ENCODE peak calls at places on chromosomes 11 and 22, in seven cellular contexts. J is MM.1S, M is sigmoid colon, A is H9, K is fibroblast of mammary gland, B is A549, P is Panc1. X is an unnamed sample.

GRCh38 chr22:36368359-36368983 is 19.3 kb downstream of the MYH9 start:
- DNase-seq in A (peak), M (no peak), K (peak), J (no peak), B (no peak), P (no peak), X (no peak)

GRCh38 chr11:86916330-86916729 is 38.9 kb downstream of the FZD4 start:
- DNase-seq in J (no peak), B (peak), K (peak), P (no peak), M (no peak), A (no peak), X (no peak)

GRCh38 chr11:47607380-47607779 is 13.2 kb upstream of the C1QTNF4 start:
- DNase-seq in K (peak), M (no peak), A (no peak), P (no peak), B (no peak), J (no peak), X (no peak)

GRCh38 chr11:47469411-47470179 is 20.7 kb upstream of the RAPSN start:
- DNase-seq in A (no peak), B (no peak), M (no peak), J (no peak), K (peak), P (no peak), X (no peak)

GRCh38 chr11:31808268-31808667 is 2.9 kb downstream of the PAX6 start:
- DNase-seq in J (no peak), B (no peak), P (no peak), M (no peak), A (no peak), K (no peak), X (no peak)

GRCh38 chr11:105282658-105283057 is 143.1 kb upstream of the CARD18 start:
- DNase-seq in M (no peak), A (no peak), K (peak), J (no peak), B (no peak), P (no peak), X (no peak)

GRCh38 chr22:37807410-37808293 is at the start of gene GCAT:
- DNase-seq in K (peak), J (peak), A (peak), M (peak), B (peak), P (peak), X (peak)

GRCh38 chr11:23973244-23973643 is 523.6 kb upstream of the LUZP2 start:
- DNase-seq in J (no peak), A (no peak), P (no peak), K (no peak), B (no peak), M (no peak), X (no peak)

GRCh38 chr11:43574949-43575915 is 105.3 kb upstream of the HSD17B12 start:
- DNase-seq in K (peak), M (peak), J (no peak), P (no peak), A (no peak), B (no peak), X (peak)

GRCh38 chr11:123654566-123655081 is at the start of gene SCN3B:
- DNase-seq in J (peak), K (peak), P (peak), M (peak), A (peak), B (peak), X (peak)

GRCh38 chr11:74397531-74398243 is 546 bp downstream of the PGM2L1 start:
- DNase-seq in K (no peak), M (no peak), J (peak), A (peak), B (peak), P (no peak), X (peak)

GRCh38 chr11:73322111-73322985 is 14.3 kb downstream of the ARHGEF17 start:
- DNase-seq in P (no peak), K (peak), A (no peak), M (peak), J (no peak), B (no peak), X (no peak)

GRCh38 chr11:127017482-127017881 is 16.9 kb upstream of the KIRREL3 start:
- DNase-seq in A (peak), M (no peak), P (no peak), J (no peak), K (peak), B (peak), X (no peak)

GRCh38 chr11:71459767-71460320 is 6.8 kb downstream of the NADSYN1 start:
- DNase-seq in P (no peak), J (no peak), A (no peak), K (no peak), B (no peak), M (no peak), X (no peak)

GRCh38 chr22:30602049-30602448 is 4.9 kb upstream of the TCN2 start:
- DNase-seq in J (peak), A (peak), M (no peak), P (no peak), K (peak), B (no peak), X (no peak)

GRCh38 chr11:22407899-22408298 is 69.7 kb downstream of the SLC17A6 start:
- DNase-seq in K (no peak), P (no peak), J (no peak), A (no peak), M (no peak), B (no peak), X (no peak)

GRCh38 chr11:123454796-123455195 is 24.7 kb downstream of the GRAMD1B start:
- DNase-seq in B (no peak), M (no peak), K (no peak), P (no peak), J (no peak), A (no peak), X (no peak)

GRCh38 chr11:117528061-117528780 is 200.6 kb downstream of the CEP164 start:
- DNase-seq in P (no peak), K (no peak), M (no peak), A (no peak), J (peak), B (no peak), X (no peak)

GRCh38 chr11:4606231-4607015 is 1.6 kb downstream of the TRIM68 start:
- DNase-seq in J (no peak), K (peak), B (no peak), A (no peak), M (no peak), P (no peak), X (no peak)

GRCh38 chr22:49152146-49152929 is 675.3 kb downstream of the BRD1 start:
- DNase-seq in A (peak), K (no peak), P (no peak), B (no peak), M (no peak), J (no peak), X (no peak)

GRCh38 chr11:57134284-57134683 is 47.5 kb upstream of the LRRC55 start:
- DNase-seq in J (no peak), B (no peak), P (no peak), A (no peak), K (no peak), M (no peak), X (no peak)

GRCh38 chr11:57126766-57127400 is 54.9 kb upstream of the LRRC55 start:
- DNase-seq in J (no peak), K (no peak), A (no peak), B (no peak), M (no peak), P (no peak), X (no peak)

GRCh38 chr11:57133616-57134015 is 48.1 kb upstream of the LRRC55 start:
- DNase-seq in K (no peak), B (no peak), J (no peak), M (no peak), P (no peak), A (no peak), X (no peak)

GRCh38 chr11:57135020-57135751 is 46.6 kb upstream of the LRRC55 start:
- DNase-seq in A (no peak), K (no peak), B (no peak), J (no peak), P (no peak), M (no peak), X (no peak)

GRCh38 chr11:57131080-57131790 is 50.5 kb upstream of the LRRC55 start:
- DNase-seq in A (peak), B (no peak), M (no peak), P (no peak), K (peak), J (no peak), X (no peak)
- TF ChIP-seq CTCF in A (peak), B (peak), M (peak), P (peak), K (peak), J (peak), X (peak)

GRCh38 chr11:7688238-7688826 is 15.0 kb upstream of the CYB5R2 start:
- DNase-seq in M (no peak), K (peak), B (peak), A (no peak), P (no peak), J (peak), X (peak)

GRCh38 chr11:7691759-7692334 is 14.4 kb downstream of the OVCH2 start:
- DNase-seq in M (no peak), P (no peak), K (no peak), A (no peak), J (no peak), B (no peak), X (no peak)

GRCh38 chr11:7687386-7687785 is 14.1 kb upstream of the CYB5R2 start:
- DNase-seq in P (no peak), J (no peak), B (no peak), A (no peak), M (no peak), K (no peak), X (no peak)

GRCh38 chr11:7689239-7689638 is 15.9 kb upstream of the CYB5R2 start:
- DNase-seq in P (no peak), K (no peak), J (no peak), B (no peak), M (no peak), A (no peak), X (no peak)

DNA sequence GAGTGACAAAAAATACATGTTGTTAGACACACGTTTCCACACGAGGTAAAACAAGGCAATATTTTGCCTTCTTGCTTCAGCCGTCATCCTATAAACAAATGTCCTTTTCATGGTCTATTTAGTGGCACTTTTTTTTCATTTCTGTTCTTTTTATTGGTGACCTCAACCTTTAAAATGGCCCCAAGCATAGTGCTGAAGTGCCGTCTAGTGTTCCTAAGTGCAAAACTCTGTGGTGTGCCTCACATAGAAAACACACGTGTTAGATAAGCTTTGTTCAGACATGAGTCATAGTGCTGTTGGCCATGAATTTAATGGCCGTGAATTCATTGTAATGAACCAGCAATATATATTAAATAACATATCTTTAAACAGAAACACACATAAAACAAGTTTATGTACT is 15.6 kb downstream of the OVCH2 start:
- DNase-seq in J (peak), M (no peak), P (no peak), K (peak), A (no peak), B (no peak), X (no peak)
- TF ChIP-seq CTCF in J (peak), M (no peak), P (no peak), K (peak), A (peak), B (no peak), X (no peak)

DNA sequence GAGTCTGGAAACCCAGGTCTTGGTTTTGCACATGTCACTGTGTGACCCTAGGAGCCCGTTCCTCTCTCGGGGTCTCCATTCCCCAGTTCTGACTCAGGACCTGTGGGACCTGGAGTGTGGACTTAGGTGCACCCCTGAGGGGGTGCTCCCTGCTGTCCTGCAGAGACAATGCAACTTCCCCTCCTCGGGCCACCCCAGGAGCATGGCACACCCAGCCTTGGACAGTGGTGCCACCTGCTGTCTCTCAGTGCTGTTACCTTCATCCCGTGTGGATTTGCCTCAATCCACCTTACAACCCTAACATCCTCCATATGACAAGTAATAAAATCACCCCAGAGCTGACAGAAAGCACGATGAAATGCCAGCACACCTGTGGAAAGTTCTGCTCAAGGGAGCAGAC is 27.5 kb upstream of the CRYBB3 start:
- DNase-seq in B (peak), P (no peak), A (no peak), K (no peak), M (no peak), J (no peak), X (peak)
- TF ChIP-seq CTCF in B (peak), P (no peak), A (peak), K (no peak), M (peak), J (peak), X (peak)

GRCh38 chr11:35143509-35144102 is 4.6 kb downstream of the CD44 start:
- DNase-seq in B (no peak), K (no peak), P (no peak), M (no peak), J (no peak), A (no peak), X (no peak)

GRCh38 chr11:35144103-35144741 is 5.3 kb downstream of the CD44 start:
- DNase-seq in B (no peak), K (peak), J (peak), P (no peak), M (no peak), A (no peak), X (peak)

GRCh38 chr11:35141538-35141937 is 2.6 kb downstream of the CD44 start:
- DNase-seq in P (no peak), K (no peak), M (peak), J (no peak), A (no peak), B (no peak), X (no peak)

GRCh38 chr11:35141034-35141433 is 2.1 kb downstream of the CD44 start:
- DNase-seq in M (no peak), B (no peak), A (no peak), K (no peak), P (no peak), J (no peak), X (no peak)

DNA sequence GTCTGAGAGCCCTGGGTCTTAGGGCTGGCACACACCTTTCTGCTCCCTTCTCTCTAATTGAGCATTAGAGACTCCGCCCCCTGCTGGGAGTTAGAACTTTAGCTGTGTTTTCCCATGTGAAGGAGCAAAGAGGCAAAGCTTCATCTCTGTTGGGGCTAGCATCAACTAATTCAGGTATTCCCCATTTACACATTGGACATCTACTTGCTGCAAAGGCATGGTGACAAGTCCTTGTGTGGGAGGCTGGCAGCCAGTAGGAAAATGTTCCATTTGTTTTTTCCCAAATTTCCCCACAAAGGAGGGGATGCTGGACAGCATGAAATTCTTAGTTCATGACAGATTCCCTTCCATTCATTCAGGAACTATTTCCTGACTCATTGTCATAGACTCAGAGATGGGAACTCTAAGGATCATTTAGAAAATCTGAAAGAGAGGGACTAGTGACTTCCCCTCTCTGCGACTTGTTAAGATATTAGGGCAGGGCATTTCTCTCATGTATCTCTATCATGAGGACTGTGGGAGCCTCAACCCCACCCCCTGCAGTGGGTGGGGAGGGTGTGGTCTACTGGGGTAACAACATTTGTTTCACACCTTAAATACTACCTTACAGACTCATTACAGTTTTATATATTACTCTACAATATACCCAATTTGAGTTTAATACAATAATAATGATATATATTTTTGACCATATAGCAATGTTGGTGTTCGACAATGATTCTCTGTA is 3.7 kb downstream of the CD44 start:
- DNase-seq in B (no peak), M (no peak), P (no peak), K (peak), A (no peak), J (peak), X (peak)
- TF ChIP-seq CTCF in B (no peak), M (no peak), P (no peak), K (no peak), A (no peak), J (peak), X (no peak)

GRCh38 chr11:66003291-66003690 is 988 bp downstream of the BANF1 start:
- DNase-seq in A (no peak), J (no peak), B (no peak), P (no peak), K (no peak), M (no peak), X (peak)

GRCh38 chr11:66001941-66002647 is at the start of the genes BANF1 and EIF1AD:
- DNase-seq in A (peak), K (peak), J (peak), P (peak), B (peak), M (peak), X (peak)

GRCh38 chr11:66004186-66004585 is 1.9 kb downstream of the BANF1 start:
- DNase-seq in A (no peak), B (no peak), M (no peak), P (no peak), J (no peak), K (no peak), X (no peak)

GRCh38 chr11:66006134-66006890 is 4.0 kb downstream of the BANF1 start:
- DNase-seq in A (no peak), K (no peak), P (no peak), J (no peak), M (no peak), B (no peak), X (no peak)

DNA sequence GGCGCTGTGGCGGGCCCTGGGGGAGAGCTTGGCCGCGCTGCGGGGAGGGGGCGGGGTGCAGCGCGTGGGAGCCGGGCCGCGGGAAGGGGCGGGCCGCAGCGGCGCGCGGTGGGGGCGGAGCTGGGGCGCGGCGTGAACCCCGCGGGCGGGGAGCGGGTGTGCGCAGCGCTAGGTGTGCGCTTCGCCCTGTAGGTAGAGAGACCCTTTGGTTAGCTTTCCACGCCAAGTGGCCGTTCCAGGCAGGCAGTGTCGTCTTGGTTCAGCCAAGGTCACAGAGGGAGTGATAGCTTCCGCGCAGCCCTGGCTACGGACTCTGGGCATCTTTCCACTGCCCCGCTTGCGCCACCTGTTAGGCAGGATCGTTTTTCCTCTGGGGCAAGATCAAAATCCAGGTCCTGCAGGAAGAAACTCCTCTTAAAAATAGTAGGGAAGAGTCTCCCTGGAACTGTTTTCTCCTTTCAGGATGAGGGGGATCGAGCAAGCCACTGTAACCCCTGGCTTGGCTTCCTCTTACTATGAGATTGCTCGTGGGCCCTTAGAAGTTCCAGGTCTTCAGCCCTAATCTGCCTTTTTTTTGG is 434 bp downstream of the BANF1 start:
- DNase-seq in J (peak), P (no peak), B (peak), M (peak), A (peak), K (peak), X (peak)
- TF ChIP-seq CTCF in J (peak), P (no peak), B (peak), M (no peak), A (peak), K (peak), X (no peak)

GRCh38 chr22:42930810-42931420 is 73.8 kb upstream of the ARFGAP3 start:
- DNase-seq in P (no peak), K (peak), M (no peak), A (no peak), B (no peak), J (no peak), X (no peak)
- TF ChIP-seq CTCF in P (no peak), K (peak), M (no peak), A (peak), B (no peak), J (no peak), X (no peak)

GRCh38 chr11:79335681-79336080 is 105.1 kb downstream of the TENM4 start:
- DNase-seq in B (no peak), M (no peak), P (no peak), A (no peak), J (no peak), K (no peak), X (no peak)
- TF ChIP-seq CTCF in B (no peak), M (no peak), P (no peak), A (no peak), J (no peak), K (no peak), X (no peak)

GRCh38 chr11:11663907-11664306 is 42.1 kb upstream of the GALNT18 start:
- DNase-seq in P (no peak), K (no peak), B (no peak), M (no peak), J (no peak), A (no peak), X (no peak)

GRCh38 chr11:11668293-11668692 is 46.5 kb upstream of the GALNT18 start:
- DNase-seq in M (no peak), J (no peak), K (no peak), A (no peak), P (no peak), B (no peak), X (no peak)

GRCh38 chr11:11668781-11669180 is 47.0 kb upstream of the GALNT18 start:
- DNase-seq in M (no peak), P (no peak), K (no peak), J (no peak), B (no peak), A (no peak), X (no peak)

GRCh38 chr11:11669447-11669846 is 47.6 kb upstream of the GALNT18 start:
- DNase-seq in M (peak), K (no peak), A (no peak), B (no peak), P (no peak), J (no peak), X (no peak)

GRCh38 chr11:11667056-11667455 is 45.3 kb upstream of the GALNT18 start:
- DNase-seq in K (peak), P (no peak), A (no peak), J (no peak), M (no peak), B (no peak), X (no peak)
- TF ChIP-seq CTCF in K (peak), P (peak), A (peak), J (no peak), M (no peak), B (no peak), X (no peak)

GRCh38 chr11:93166194-93166593 is 31.6 kb downstream of the SLC36A4 start:
- DNase-seq in M (no peak), K (no peak), P (no peak), J (peak), A (no peak), B (no peak), X (no peak)

GRCh38 chr11:93169143-93169542 is 28.6 kb downstream of the SLC36A4 start:
- DNase-seq in K (no peak), B (no peak), J (no peak), P (no peak), M (no peak), A (no peak), X (no peak)

GRCh38 chr11:93166867-93167266 is 30.9 kb downstream of the SLC36A4 start:
- DNase-seq in J (no peak), M (no peak), P (no peak), B (no peak), A (no peak), K (no peak), X (no peak)

GRCh38 chr11:93169950-93170561 is 27.7 kb downstream of the SLC36A4 start:
- DNase-seq in J (peak), K (peak), P (peak), B (no peak), M (no peak), A (no peak), X (peak)
- TF ChIP-seq CTCF in J (peak), K (peak), P (peak), B (peak), M (peak), A (peak), X (no peak)